ENCODE peak calls at places on chromosomes 2 and 18, in nine cellular contexts. One of them, this sample, is unnamed.

GRCh38 chr2:107808986-107809385 is 17.7 kb upstream of the RGPD4 start:
- DNase-seq in AG10803: no peak
- DNase-seq in fibroblast of mammary gland: no peak
- DNase-seq in colonic mucosa: no peak
- DNase-seq in left colon: no peak
- DNase-seq in stimulated activated CD4-positive, alpha-beta T cell treated with anti-CD3 and anti-CD28 coated beads, Interleukin-2, amount 100 ng/mL, for 24 hours: no peak
- DNase-seq in keratinocyte: no peak
- DNase-seq in retinal pigment epithelial cell: no peak
- DNase-seq in activated CD4-positive, alpha-beta T cell treated with anti-CD3 and anti-CD28 coated beads for 24 hours: no peak
- DNase-seq in this sample: no peak

GRCh38 chr2:47323009-47323821 is 79.7 kb upstream of the MSH2 start:
- DNase-seq in AG10803: peak
- DNase-seq in fibroblast of mammary gland: peak
- DNase-seq in colonic mucosa: peak
- DNase-seq in left colon: peak
- DNase-seq in stimulated activated CD4-positive, alpha-beta T cell treated with anti-CD3 and anti-CD28 coated beads, Interleukin-2, amount 100 ng/mL, for 24 hours: peak
- DNase-seq in keratinocyte: peak
- DNase-seq in retinal pigment epithelial cell: no peak
- DNase-seq in activated CD4-positive, alpha-beta T cell treated with anti-CD3 and anti-CD28 coated beads for 24 hours: peak
- DNase-seq in this sample: peak

GRCh38 chr2:229297284-229297683 is 26.2 kb upstream of the PID1 start:
- DNase-seq in AG10803: peak
- DNase-seq in fibroblast of mammary gland: peak
- DNase-seq in colonic mucosa: no peak
- DNase-seq in left colon: no peak
- DNase-seq in stimulated activated CD4-positive, alpha-beta T cell treated with anti-CD3 and anti-CD28 coated beads, Interleukin-2, amount 100 ng/mL, for 24 hours: no peak
- DNase-seq in keratinocyte: no peak
- DNase-seq in retinal pigment epithelial cell: no peak
- DNase-seq in activated CD4-positive, alpha-beta T cell treated with anti-CD3 and anti-CD28 coated beads for 24 hours: no peak
- DNase-seq in this sample: no peak

GRCh38 chr2:197813093-197813787 is 8.8 kb downstream of the PLCL1 start:
- DNase-seq in AG10803: peak
- DNase-seq in fibroblast of mammary gland: peak
- DNase-seq in colonic mucosa: no peak
- DNase-seq in left colon: no peak
- DNase-seq in stimulated activated CD4-positive, alpha-beta T cell treated with anti-CD3 and anti-CD28 coated beads, Interleukin-2, amount 100 ng/mL, for 24 hours: no peak
- DNase-seq in keratinocyte: peak
- DNase-seq in retinal pigment epithelial cell: no peak
- DNase-seq in activated CD4-positive, alpha-beta T cell treated with anti-CD3 and anti-CD28 coated beads for 24 hours: no peak
- DNase-seq in this sample: no peak

GRCh38 chr18:75859533-75859932 is 432.0 kb upstream of the SMIM21 start:
- DNase-seq in AG10803: no peak
- DNase-seq in fibroblast of mammary gland: no peak
- DNase-seq in colonic mucosa: no peak
- DNase-seq in left colon: no peak
- DNase-seq in stimulated activated CD4-positive, alpha-beta T cell treated with anti-CD3 and anti-CD28 coated beads, Interleukin-2, amount 100 ng/mL, for 24 hours: no peak
- DNase-seq in keratinocyte: no peak
- DNase-seq in retinal pigment epithelial cell: no peak
- DNase-seq in activated CD4-positive, alpha-beta T cell treated with anti-CD3 and anti-CD28 coated beads for 24 hours: no peak
- DNase-seq in this sample: no peak

GRCh38 chr2:161426416-161426787 is 10.3 kb downstream of the TBR1 start:
- DNase-seq in AG10803: no peak
- DNase-seq in fibroblast of mammary gland: no peak
- DNase-seq in colonic mucosa: no peak
- DNase-seq in left colon: no peak
- DNase-seq in stimulated activated CD4-positive, alpha-beta T cell treated with anti-CD3 and anti-CD28 coated beads, Interleukin-2, amount 100 ng/mL, for 24 hours: no peak
- DNase-seq in keratinocyte: no peak
- DNase-seq in retinal pigment epithelial cell: no peak
- DNase-seq in activated CD4-positive, alpha-beta T cell treated with anti-CD3 and anti-CD28 coated beads for 24 hours: no peak
- DNase-seq in this sample: no peak

GRCh38 chr18:59712311-59712710 is 15.1 kb upstream of the CCBE1 start:
- DNase-seq in AG10803: no peak
- DNase-seq in fibroblast of mammary gland: no peak
- DNase-seq in colonic mucosa: no peak
- DNase-seq in left colon: no peak
- DNase-seq in stimulated activated CD4-positive, alpha-beta T cell treated with anti-CD3 and anti-CD28 coated beads, Interleukin-2, amount 100 ng/mL, for 24 hours: no peak
- DNase-seq in keratinocyte: no peak
- DNase-seq in retinal pigment epithelial cell: no peak
- DNase-seq in activated CD4-positive, alpha-beta T cell treated with anti-CD3 and anti-CD28 coated beads for 24 hours: no peak
- DNase-seq in this sample: no peak

GRCh38 chr18:45730832-45731545 is 7.0 kb downstream of the SLC14A1 start:
- DNase-seq in AG10803: peak
- DNase-seq in fibroblast of mammary gland: peak
- DNase-seq in colonic mucosa: no peak
- DNase-seq in left colon: no peak
- DNase-seq in stimulated activated CD4-positive, alpha-beta T cell treated with anti-CD3 and anti-CD28 coated beads, Interleukin-2, amount 100 ng/mL, for 24 hours: no peak
- DNase-seq in keratinocyte: no peak
- DNase-seq in retinal pigment epithelial cell: no peak
- DNase-seq in activated CD4-positive, alpha-beta T cell treated with anti-CD3 and anti-CD28 coated beads for 24 hours: no peak
- DNase-seq in this sample: no peak

GRCh38 chr18:5630057-5630765 is 86.4 kb upstream of the EPB41L3 start:
- DNase-seq in AG10803: peak
- DNase-seq in fibroblast of mammary gland: no peak
- DNase-seq in colonic mucosa: peak
- DNase-seq in left colon: peak
- DNase-seq in stimulated activated CD4-positive, alpha-beta T cell treated with anti-CD3 and anti-CD28 coated beads, Interleukin-2, amount 100 ng/mL, for 24 hours: peak
- DNase-seq in keratinocyte: no peak
- DNase-seq in retinal pigment epithelial cell: peak
- DNase-seq in activated CD4-positive, alpha-beta T cell treated with anti-CD3 and anti-CD28 coated beads for 24 hours: no peak
- DNase-seq in this sample: peak

GRCh38 chr2:236688563-236689392 is 119.2 kb downstream of the ACKR3 start:
- DNase-seq in AG10803: no peak
- DNase-seq in fibroblast of mammary gland: no peak
- DNase-seq in colonic mucosa: no peak
- DNase-seq in left colon: no peak
- DNase-seq in stimulated activated CD4-positive, alpha-beta T cell treated with anti-CD3 and anti-CD28 coated beads, Interleukin-2, amount 100 ng/mL, for 24 hours: no peak
- DNase-seq in keratinocyte: no peak
- DNase-seq in retinal pigment epithelial cell: no peak
- DNase-seq in activated CD4-positive, alpha-beta T cell treated with anti-CD3 and anti-CD28 coated beads for 24 hours: no peak
- DNase-seq in this sample: no peak

GRCh38 chr2:164757934-164758695 is 83.5 kb downstream of the COBLL1 start:
- DNase-seq in AG10803: peak
- DNase-seq in fibroblast of mammary gland: peak
- DNase-seq in colonic mucosa: no peak
- DNase-seq in left colon: no peak
- DNase-seq in stimulated activated CD4-positive, alpha-beta T cell treated with anti-CD3 and anti-CD28 coated beads, Interleukin-2, amount 100 ng/mL, for 24 hours: no peak
- DNase-seq in keratinocyte: no peak
- DNase-seq in retinal pigment epithelial cell: no peak
- DNase-seq in activated CD4-positive, alpha-beta T cell treated with anti-CD3 and anti-CD28 coated beads for 24 hours: no peak
- DNase-seq in this sample: no peak

GRCh38 chr2:139969301-139969700 is 1189.1 kb upstream of the NXPH2 start:
- DNase-seq in AG10803: no peak
- DNase-seq in fibroblast of mammary gland: no peak
- DNase-seq in colonic mucosa: no peak
- DNase-seq in left colon: no peak
- DNase-seq in stimulated activated CD4-positive, alpha-beta T cell treated with anti-CD3 and anti-CD28 coated beads, Interleukin-2, amount 100 ng/mL, for 24 hours: no peak
- DNase-seq in keratinocyte: no peak
- DNase-seq in retinal pigment epithelial cell: no peak
- DNase-seq in activated CD4-positive, alpha-beta T cell treated with anti-CD3 and anti-CD28 coated beads for 24 hours: no peak
- DNase-seq in this sample: no peak

GRCh38 chr2:222160944-222161343 is 137.9 kb downstream of the PAX3 start:
- DNase-seq in AG10803: no peak
- DNase-seq in fibroblast of mammary gland: no peak
- DNase-seq in colonic mucosa: no peak
- DNase-seq in left colon: no peak
- DNase-seq in stimulated activated CD4-positive, alpha-beta T cell treated with anti-CD3 and anti-CD28 coated beads, Interleukin-2, amount 100 ng/mL, for 24 hours: no peak
- DNase-seq in keratinocyte: no peak
- DNase-seq in retinal pigment epithelial cell: no peak
- DNase-seq in activated CD4-positive, alpha-beta T cell treated with anti-CD3 and anti-CD28 coated beads for 24 hours: no peak
- DNase-seq in this sample: no peak

GRCh38 chr2:149597050-149598013 is 9.8 kb upstream of the MMADHC start:
- DNase-seq in AG10803: peak
- DNase-seq in fibroblast of mammary gland: peak
- DNase-seq in colonic mucosa: peak
- DNase-seq in left colon: no peak
- DNase-seq in stimulated activated CD4-positive, alpha-beta T cell treated with anti-CD3 and anti-CD28 coated beads, Interleukin-2, amount 100 ng/mL, for 24 hours: peak
- DNase-seq in keratinocyte: peak
- DNase-seq in retinal pigment epithelial cell: no peak
- DNase-seq in activated CD4-positive, alpha-beta T cell treated with anti-CD3 and anti-CD28 coated beads for 24 hours: peak
- DNase-seq in this sample: no peak

GRCh38 chr2:26562811-26563645 is 78.1 kb downstream of the CIB4 start:
- DNase-seq in AG10803: no peak
- DNase-seq in fibroblast of mammary gland: peak
- DNase-seq in colonic mucosa: peak
- DNase-seq in left colon: peak
- DNase-seq in stimulated activated CD4-positive, alpha-beta T cell treated with anti-CD3 and anti-CD28 coated beads, Interleukin-2, amount 100 ng/mL, for 24 hours: peak
- DNase-seq in keratinocyte: no peak
- DNase-seq in retinal pigment epithelial cell: peak
- DNase-seq in activated CD4-positive, alpha-beta T cell treated with anti-CD3 and anti-CD28 coated beads for 24 hours: no peak
- DNase-seq in this sample: no peak

GRCh38 chr2:168060956-168061750 is 186.2 kb downstream of the STK39 start:
- DNase-seq in AG10803: peak
- DNase-seq in fibroblast of mammary gland: peak
- DNase-seq in colonic mucosa: no peak
- DNase-seq in left colon: no peak
- DNase-seq in stimulated activated CD4-positive, alpha-beta T cell treated with anti-CD3 and anti-CD28 coated beads, Interleukin-2, amount 100 ng/mL, for 24 hours: no peak
- DNase-seq in keratinocyte: no peak
- DNase-seq in retinal pigment epithelial cell: no peak
- DNase-seq in activated CD4-positive, alpha-beta T cell treated with anti-CD3 and anti-CD28 coated beads for 24 hours: no peak
- DNase-seq in this sample: no peak

GRCh38 chr2:213640742-213641425 is 356.6 kb downstream of the SPAG16 start:
- DNase-seq in AG10803: no peak
- DNase-seq in fibroblast of mammary gland: no peak
- DNase-seq in colonic mucosa: no peak
- DNase-seq in left colon: no peak
- DNase-seq in stimulated activated CD4-positive, alpha-beta T cell treated with anti-CD3 and anti-CD28 coated beads, Interleukin-2, amount 100 ng/mL, for 24 hours: no peak
- DNase-seq in keratinocyte: no peak
- DNase-seq in retinal pigment epithelial cell: peak
- DNase-seq in activated CD4-positive, alpha-beta T cell treated with anti-CD3 and anti-CD28 coated beads for 24 hours: no peak
- DNase-seq in this sample: no peak

GRCh38 chr2:63058742-63059433 is 8.3 kb downstream of the OTX1 start:
- DNase-seq in AG10803: no peak
- DNase-seq in fibroblast of mammary gland: no peak
- DNase-seq in colonic mucosa: no peak
- DNase-seq in left colon: no peak
- DNase-seq in stimulated activated CD4-positive, alpha-beta T cell treated with anti-CD3 and anti-CD28 coated beads, Interleukin-2, amount 100 ng/mL, for 24 hours: peak
- DNase-seq in keratinocyte: no peak
- DNase-seq in retinal pigment epithelial cell: no peak
- DNase-seq in activated CD4-positive, alpha-beta T cell treated with anti-CD3 and anti-CD28 coated beads for 24 hours: no peak
- DNase-seq in this sample: no peak

GRCh38 chr2:218458598-218458997 is 39.7 kb downstream of the VIL1 start:
- DNase-seq in AG10803: no peak
- DNase-seq in fibroblast of mammary gland: no peak
- DNase-seq in colonic mucosa: no peak
- DNase-seq in left colon: no peak
- DNase-seq in stimulated activated CD4-positive, alpha-beta T cell treated with anti-CD3 and anti-CD28 coated beads, Interleukin-2, amount 100 ng/mL, for 24 hours: no peak
- DNase-seq in keratinocyte: no peak
- DNase-seq in retinal pigment epithelial cell: no peak
- DNase-seq in activated CD4-positive, alpha-beta T cell treated with anti-CD3 and anti-CD28 coated beads for 24 hours: no peak
- DNase-seq in this sample: no peak

GRCh38 chr2:223993634-223994232 is 36.5 kb downstream of the MRPL44 start:
- DNase-seq in AG10803: peak
- DNase-seq in fibroblast of mammary gland: peak
- DNase-seq in colonic mucosa: peak
- DNase-seq in left colon: peak
- DNase-seq in stimulated activated CD4-positive, alpha-beta T cell treated with anti-CD3 and anti-CD28 coated beads, Interleukin-2, amount 100 ng/mL, for 24 hours: peak
- DNase-seq in keratinocyte: peak
- DNase-seq in retinal pigment epithelial cell: peak
- DNase-seq in activated CD4-positive, alpha-beta T cell treated with anti-CD3 and anti-CD28 coated beads for 24 hours: peak
- DNase-seq in this sample: no peak

GRCh38 chr2:69945447-69945846 is 16.0 kb downstream of the ASPRV1 start:
- DNase-seq in AG10803: no peak
- DNase-seq in fibroblast of mammary gland: no peak
- DNase-seq in colonic mucosa: no peak
- DNase-seq in left colon: no peak
- DNase-seq in stimulated activated CD4-positive, alpha-beta T cell treated with anti-CD3 and anti-CD28 coated beads, Interleukin-2, amount 100 ng/mL, for 24 hours: no peak
- DNase-seq in keratinocyte: no peak
- DNase-seq in retinal pigment epithelial cell: no peak
- DNase-seq in activated CD4-positive, alpha-beta T cell treated with anti-CD3 and anti-CD28 coated beads for 24 hours: no peak
- DNase-seq in this sample: no peak

GRCh38 chr2:108707300-108707699 is 12.0 kb upstream of the RANBP2 start:
- DNase-seq in AG10803: no peak
- DNase-seq in fibroblast of mammary gland: no peak
- DNase-seq in colonic mucosa: no peak
- DNase-seq in left colon: no peak
- DNase-seq in stimulated activated CD4-positive, alpha-beta T cell treated with anti-CD3 and anti-CD28 coated beads, Interleukin-2, amount 100 ng/mL, for 24 hours: no peak
- DNase-seq in keratinocyte: no peak
- DNase-seq in retinal pigment epithelial cell: no peak
- DNase-seq in activated CD4-positive, alpha-beta T cell treated with anti-CD3 and anti-CD28 coated beads for 24 hours: no peak
- DNase-seq in this sample: no peak

GRCh38 chr2:9914384-9915065 is 37.0 kb upstream of the GRHL1 start:
- DNase-seq in AG10803: peak
- DNase-seq in fibroblast of mammary gland: peak
- DNase-seq in colonic mucosa: no peak
- DNase-seq in left colon: peak
- DNase-seq in stimulated activated CD4-positive, alpha-beta T cell treated with anti-CD3 and anti-CD28 coated beads, Interleukin-2, amount 100 ng/mL, for 24 hours: peak
- DNase-seq in keratinocyte: peak
- DNase-seq in retinal pigment epithelial cell: peak
- DNase-seq in activated CD4-positive, alpha-beta T cell treated with anti-CD3 and anti-CD28 coated beads for 24 hours: peak
- DNase-seq in this sample: no peak

GRCh38 chr18:27685807-27686412 is 491.0 kb downstream of the CDH2 start:
- DNase-seq in AG10803: peak
- DNase-seq in fibroblast of mammary gland: peak
- DNase-seq in colonic mucosa: no peak
- DNase-seq in left colon: no peak
- DNase-seq in stimulated activated CD4-positive, alpha-beta T cell treated with anti-CD3 and anti-CD28 coated beads, Interleukin-2, amount 100 ng/mL, for 24 hours: peak
- DNase-seq in keratinocyte: no peak
- DNase-seq in retinal pigment epithelial cell: no peak
- DNase-seq in activated CD4-positive, alpha-beta T cell treated with anti-CD3 and anti-CD28 coated beads for 24 hours: no peak
- DNase-seq in this sample: no peak

GRCh38 chr2:65554765-65555561 is 122.6 kb upstream of the SPRED2 start:
- DNase-seq in AG10803: no peak
- DNase-seq in fibroblast of mammary gland: peak
- DNase-seq in colonic mucosa: no peak
- DNase-seq in left colon: no peak
- DNase-seq in stimulated activated CD4-positive, alpha-beta T cell treated with anti-CD3 and anti-CD28 coated beads, Interleukin-2, amount 100 ng/mL, for 24 hours: peak
- DNase-seq in keratinocyte: no peak
- DNase-seq in retinal pigment epithelial cell: no peak
- DNase-seq in activated CD4-positive, alpha-beta T cell treated with anti-CD3 and anti-CD28 coated beads for 24 hours: no peak
- DNase-seq in this sample: no peak

GRCh38 chr18:31983020-31983419 is 35.6 kb upstream of the RNF125 start:
- DNase-seq in AG10803: no peak
- DNase-seq in fibroblast of mammary gland: no peak
- DNase-seq in colonic mucosa: peak
- DNase-seq in left colon: peak
- DNase-seq in stimulated activated CD4-positive, alpha-beta T cell treated with anti-CD3 and anti-CD28 coated beads, Interleukin-2, amount 100 ng/mL, for 24 hours: no peak
- DNase-seq in keratinocyte: no peak
- DNase-seq in retinal pigment epithelial cell: no peak
- DNase-seq in activated CD4-positive, alpha-beta T cell treated with anti-CD3 and anti-CD28 coated beads for 24 hours: no peak
- DNase-seq in this sample: peak

GRCh38 chr2:172427990-172428840 is 829 bp downstream of the ITGA6 start:
- DNase-seq in AG10803: no peak
- DNase-seq in fibroblast of mammary gland: no peak
- DNase-seq in colonic mucosa: peak
- DNase-seq in left colon: peak
- DNase-seq in stimulated activated CD4-positive, alpha-beta T cell treated with anti-CD3 and anti-CD28 coated beads, Interleukin-2, amount 100 ng/mL, for 24 hours: peak
- DNase-seq in keratinocyte: no peak
- DNase-seq in retinal pigment epithelial cell: no peak
- DNase-seq in activated CD4-positive, alpha-beta T cell treated with anti-CD3 and anti-CD28 coated beads for 24 hours: peak
- DNase-seq in this sample: peak

GRCh38 chr2:52810460-52810859 is 957.1 kb upstream of the CHAC2 start:
- DNase-seq in AG10803: peak
- DNase-seq in fibroblast of mammary gland: peak
- DNase-seq in colonic mucosa: no peak
- DNase-seq in left colon: no peak
- DNase-seq in stimulated activated CD4-positive, alpha-beta T cell treated with anti-CD3 and anti-CD28 coated beads, Interleukin-2, amount 100 ng/mL, for 24 hours: no peak
- DNase-seq in keratinocyte: no peak
- DNase-seq in retinal pigment epithelial cell: peak
- DNase-seq in activated CD4-positive, alpha-beta T cell treated with anti-CD3 and anti-CD28 coated beads for 24 hours: no peak
- DNase-seq in this sample: no peak

GRCh38 chr2:127146820-127147502 is 40.0 kb upstream of the BIN1 start:
- DNase-seq in AG10803: peak
- DNase-seq in fibroblast of mammary gland: peak
- DNase-seq in colonic mucosa: no peak
- DNase-seq in left colon: no peak
- DNase-seq in stimulated activated CD4-positive, alpha-beta T cell treated with anti-CD3 and anti-CD28 coated beads, Interleukin-2, amount 100 ng/mL, for 24 hours: no peak
- DNase-seq in keratinocyte: no peak
- DNase-seq in retinal pigment epithelial cell: no peak
- DNase-seq in activated CD4-positive, alpha-beta T cell treated with anti-CD3 and anti-CD28 coated beads for 24 hours: no peak
- DNase-seq in this sample: no peak

GRCh38 chr2:178949151-178949550 is 100.8 kb downstream of the CCDC141 start:
- DNase-seq in AG10803: no peak
- DNase-seq in fibroblast of mammary gland: no peak
- DNase-seq in colonic mucosa: no peak
- DNase-seq in left colon: no peak
- DNase-seq in stimulated activated CD4-positive, alpha-beta T cell treated with anti-CD3 and anti-CD28 coated beads, Interleukin-2, amount 100 ng/mL, for 24 hours: no peak
- DNase-seq in keratinocyte: no peak
- DNase-seq in retinal pigment epithelial cell: no peak
- DNase-seq in activated CD4-positive, alpha-beta T cell treated with anti-CD3 and anti-CD28 coated beads for 24 hours: no peak
- DNase-seq in this sample: no peak

GRCh38 chr2:223494987-223495386 is 107.2 kb downstream of the SCG2 start:
- DNase-seq in AG10803: peak
- DNase-seq in fibroblast of mammary gland: peak
- DNase-seq in colonic mucosa: no peak
- DNase-seq in left colon: no peak
- DNase-seq in stimulated activated CD4-positive, alpha-beta T cell treated with anti-CD3 and anti-CD28 coated beads, Interleukin-2, amount 100 ng/mL, for 24 hours: no peak
- DNase-seq in keratinocyte: no peak
- DNase-seq in retinal pigment epithelial cell: no peak
- DNase-seq in activated CD4-positive, alpha-beta T cell treated with anti-CD3 and anti-CD28 coated beads for 24 hours: no peak
- DNase-seq in this sample: no peak